ENCODE peak calls at places on chromosome 18, in five cellular contexts. E is HepG2, V is HCT116, Z is H1, P is GM12878. I is an unnamed sample.

GRCh38 chr18:68454511-68455228 is 260.2 kb downstream of the TMX3 start:
- DNase-seq in E (no peak), V (no peak), Z (no peak), P (no peak), I (no peak)

GRCh38 chr18:48939368-48940097 is 11.2 kb downstream of the SMAD7 start:
- DNase-seq in E (no peak), V (no peak), Z (no peak), P (no peak), I (no peak)

GRCh38 chr18:20997371-20997770 is 114.2 kb downstream of the ROCK1 start:
- DNase-seq in E (no peak), V (no peak), Z (no peak), P (no peak), I (no peak)

GRCh38 chr18:10140928-10141327 is 227.1 kb downstream of the VAPA start:
- DNase-seq in E (peak), V (no peak), Z (peak), P (no peak), I (no peak)

GRCh38 chr18:48566588-48566987 is 27.8 kb downstream of the CTIF start:
- DNase-seq in E (no peak), V (no peak), Z (no peak), P (no peak), I (no peak)

GRCh38 chr18:13431886-13432285 is 213.3 kb downstream of the LDLRAD4 start:
- DNase-seq in E (no peak), V (no peak), Z (no peak), P (no peak), I (no peak)

GRCh38 chr18:47931707-47932103 is 1.2 kb upstream of the SMAD2 start:
- DNase-seq in E (no peak), V (no peak), Z (no peak), P (no peak), I (no peak)

GRCh38 chr18:959854-960253 is 55.2 kb downstream of the ADCYAP1 start:
- DNase-seq in E (no peak), V (no peak), Z (no peak), P (no peak), I (no peak)

GRCh38 chr18:79737426-79737825 is 57.8 kb downstream of the CTDP1 start:
- DNase-seq in E (no peak), V (no peak), Z (no peak), P (no peak), I (no peak)

GRCh38 chr18:49015886-49016647 is 65.3 kb upstream of the SMAD7 start:
- DNase-seq in E (no peak), V (no peak), Z (peak), P (no peak), I (no peak)

GRCh38 chr18:8930990-8931648 is 171.4 kb upstream of the NDUFV2 start:
- DNase-seq in E (no peak), V (no peak), Z (no peak), P (no peak), I (no peak)

GRCh38 chr18:1147616-1148184 is 243.0 kb downstream of the ADCYAP1 start:
- DNase-seq in E (no peak), V (no peak), Z (no peak), P (no peak), I (peak)

GRCh38 chr18:26919656-26920055 is 54.1 kb upstream of the AQP4 start:
- DNase-seq in E (no peak), V (no peak), Z (no peak), P (no peak), I (peak)

DNA sequence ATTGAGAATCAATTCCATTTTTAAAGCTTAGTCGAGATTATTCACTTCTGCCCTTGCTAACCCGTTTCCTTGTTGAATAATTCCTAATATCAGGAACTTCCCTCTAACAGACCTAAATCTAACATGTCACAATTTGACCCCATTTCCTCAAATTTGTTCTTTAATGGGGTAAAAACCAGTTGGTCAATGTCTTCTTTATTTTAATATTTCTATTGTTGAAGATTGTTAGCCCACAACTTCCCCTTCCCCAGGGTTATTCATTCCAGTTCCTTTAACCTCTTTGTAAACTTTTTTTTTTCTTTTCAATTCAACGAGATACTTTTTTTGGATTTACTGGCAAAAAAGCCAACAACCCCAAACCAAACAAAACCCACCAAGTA is 7.3 kb downstream of the TNFRSF11A start:
- DNase-seq in E (no peak), V (no peak), Z (no peak), P (no peak), I (no peak)
- TF ChIP-seq JUND in E (no peak), V (no peak), Z (no peak), P (no peak), I (no peak)

GRCh38 chr18:36828157-36828629 is 609 bp downstream of the TPGS2 start:
- DNase-seq in E (peak), V (peak), Z (no peak), P (no peak), I (no peak)
- TF ChIP-seq JUND in E (peak), V (no peak), Z (no peak), P (no peak), I (no peak)

DNA sequence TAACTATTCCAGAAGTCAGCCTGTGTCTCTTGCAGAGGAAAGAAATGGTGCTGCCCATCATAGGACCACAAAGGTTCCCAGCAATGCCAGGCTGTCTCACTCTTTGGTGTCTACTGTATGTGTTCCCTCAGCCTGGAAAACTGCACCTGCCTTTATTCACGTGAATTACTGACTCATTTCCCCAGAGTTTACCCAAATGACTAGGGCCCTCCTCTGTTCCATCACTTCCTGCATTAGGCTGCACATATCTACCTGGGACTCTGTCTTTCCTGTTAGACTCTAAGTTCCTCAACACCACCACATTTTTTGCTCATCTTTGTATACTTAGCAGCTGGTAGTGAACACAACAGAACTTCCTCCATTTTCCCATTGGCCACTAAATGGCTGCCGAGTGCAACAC is 188.3 kb downstream of the FHOD3 start:
- DNase-seq in E (no peak), V (no peak), Z (no peak), P (no peak), I (no peak)
- TF ChIP-seq JUND in E (no peak), V (no peak), Z (no peak), P (no peak), I (no peak)

DNA sequence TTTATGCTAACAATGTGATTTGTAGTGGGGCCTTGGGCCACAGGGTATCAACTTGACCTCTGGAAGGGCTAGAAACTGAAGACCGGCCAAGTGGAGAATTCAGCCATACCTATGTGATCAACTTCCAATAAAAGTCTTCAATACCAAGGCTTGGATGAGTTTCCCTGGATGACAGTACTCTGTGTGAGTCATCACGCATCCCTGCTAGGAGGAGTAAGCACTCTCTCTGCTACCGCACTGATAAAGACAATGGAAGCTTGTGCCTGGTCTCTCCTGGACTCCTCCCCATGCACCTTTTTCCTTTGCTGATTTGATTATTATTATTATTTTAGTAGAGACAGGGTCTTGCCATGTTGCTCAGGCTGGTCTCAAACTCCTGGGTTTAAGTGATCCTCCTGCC is 58.1 kb downstream of the SKA1 start:
- DNase-seq in E (no peak), V (no peak), Z (no peak), P (no peak), I (no peak)
- TF ChIP-seq JUND in E (no peak), V (no peak), Z (no peak), P (no peak), I (no peak)

GRCh38 chr18:12256946-12257345 is 2.8 kb downstream of the CIDEA start:
- DNase-seq in E (no peak), V (no peak), Z (no peak), P (no peak), I (no peak)
- TF ChIP-seq JUND in E (no peak), V (no peak), Z (no peak), P (no peak), I (no peak)

DNA sequence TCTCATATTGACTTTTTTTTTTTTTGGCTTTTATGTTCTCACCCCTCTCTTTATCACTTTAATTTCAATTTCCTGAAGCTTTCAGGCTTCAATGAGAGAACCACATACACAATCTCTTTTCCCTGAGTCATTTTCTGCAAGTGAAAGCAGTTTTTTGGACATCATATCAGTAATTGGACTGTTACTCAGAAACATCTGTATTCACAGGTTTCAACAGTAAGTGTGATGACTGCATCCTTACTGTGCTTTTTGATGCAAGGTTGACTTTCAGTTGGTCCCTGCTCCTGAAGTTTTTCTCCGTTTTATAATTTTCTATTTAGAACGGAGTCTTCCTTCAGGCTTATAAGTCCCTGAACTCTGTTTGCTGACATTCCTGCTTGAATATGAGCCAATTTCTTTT is 70.5 kb upstream of the CCBE1 start:
- DNase-seq in E (no peak), V (no peak), Z (no peak), P (no peak), I (no peak)
- TF ChIP-seq JUND in E (no peak), V (no peak), Z (no peak), P (no peak), I (no peak)